ENCODE peak calls at places on chromosomes 13 and 19, in five cellular contexts. O is hippocampal formation, H is left kidney, S is brain microvascular endothelial cell, Q is NCI-H510A treated with DMSO at 0.1 percent for 48 hours. T is an unnamed sample.

GRCh38 chr13:114027046-114027760 is 53.3 kb upstream of the C13orf46 start:
- DNase-seq in O (no peak), H (no peak), S (no peak), Q (no peak), T (no peak)

GRCh38 chr13:101291216-101291615 is 125.1 kb downstream of the NALCN start:
- DNase-seq in O (no peak), H (no peak), S (no peak), Q (no peak), T (no peak)

GRCh38 chr19:18121166-18121565 is 23.6 kb downstream of the MAST3 start:
- DNase-seq in O (no peak), H (no peak), S (no peak), Q (no peak), T (no peak)

GRCh38 chr13:92972751-92973150 is 253.9 kb upstream of the GPC6 start:
- DNase-seq in O (no peak), H (no peak), S (no peak), Q (no peak), T (no peak)

GRCh38 chr19:47176627-47177090 is 46.0 kb downstream of the SAE1 start:
- DNase-seq in O (no peak), H (peak), S (peak), Q (no peak), T (no peak)

GRCh38 chr13:86464193-86464592 is 665.0 kb upstream of the SLITRK6 start:
- DNase-seq in O (no peak), H (peak), S (no peak), Q (peak), T (no peak)

GRCh38 chr19:29650988-29651387 is 14.3 kb upstream of the PLEKHF1 start:
- DNase-seq in O (no peak), H (no peak), S (no peak), Q (no peak), T (no peak)

GRCh38 chr13:29561918-29562317 is 33.6 kb downstream of the SLC7A1 start:
- DNase-seq in O (no peak), H (no peak), S (peak), Q (no peak), T (no peak)

GRCh38 chr19:51296331-51297093 is 14.9 kb upstream of the IGLON5 start:
- DNase-seq in O (no peak), H (no peak), S (no peak), Q (no peak), T (no peak)

GRCh38 chr13:91609353-91609752 is 210.9 kb downstream of the GPC5 start:
- DNase-seq in O (no peak), H (peak), S (peak), Q (no peak), T (no peak)

GRCh38 chr13:48492123-48493075 is 40.5 kb downstream of the RCBTB2 start:
- DNase-seq in O (peak), H (peak), S (peak), Q (no peak), T (no peak)

GRCh38 chr19:38718747-38719543 is 25.3 kb downstream of the CAPN12 start:
- DNase-seq in O (peak), H (peak), S (peak), Q (no peak), T (no peak)

GRCh38 chr19:44857837-44858236 is 11.7 kb downstream of the NECTIN2 start:
- DNase-seq in O (no peak), H (no peak), S (no peak), Q (no peak), T (peak)

GRCh38 chr13:80901111-80902014 is 560.4 kb upstream of the SPRY2 start:
- DNase-seq in O (no peak), H (no peak), S (no peak), Q (no peak), T (no peak)

GRCh38 chr13:48068036-48068435 is 26.9 kb downstream of the MED4 start:
- DNase-seq in O (no peak), H (no peak), S (no peak), Q (no peak), T (no peak)

GRCh38 chr13:69857188-69857821 is 250.3 kb upstream of the ATXN8OS start:
- DNase-seq in O (no peak), H (peak), S (no peak), Q (peak), T (peak)

GRCh38 chr13:70249332-70250064 is 141.2 kb upstream of the KLHL1 start:
- DNase-seq in O (no peak), H (no peak), S (peak), Q (peak), T (peak)

GRCh38 chr19:29505034-29505824 is 20.6 kb upstream of the VSTM2B start:
- DNase-seq in O (peak), H (peak), S (no peak), Q (no peak), T (no peak)

GRCh38 chr19:42051166-42052115 is 18.6 kb downstream of the GRIK5 start:
- DNase-seq in O (no peak), H (no peak), S (no peak), Q (peak), T (no peak)

GRCh38 chr19:38384209-38385027 is 3.4 kb downstream of the GGN start:
- DNase-seq in O (no peak), H (peak), S (no peak), Q (no peak), T (no peak)

GRCh38 chr13:82356667-82357066 is 1525.6 kb downstream of the SLITRK1 start:
- DNase-seq in O (no peak), H (peak), S (no peak), Q (no peak), T (no peak)

GRCh38 chr13:30697177-30697953 is 38.0 kb upstream of the ALOX5AP start:
- DNase-seq in O (no peak), H (no peak), S (no peak), Q (no peak), T (no peak)

GRCh38 chr13:78022164-78022877 is 103.7 kb upstream of the EDNRB start:
- DNase-seq in O (peak), H (no peak), S (peak), Q (no peak), T (no peak)

GRCh38 chr13:94708971-94709614 is 3.3 kb downstream of the SOX21 start:
- DNase-seq in O (no peak), H (peak), S (no peak), Q (no peak), T (no peak)

GRCh38 chr13:94236876-94237275 is 242.6 kb downstream of the DCT start:
- DNase-seq in O (no peak), H (peak), S (no peak), Q (no peak), T (no peak)

GRCh38 chr19:18328340-18329034 is 5.6 kb upstream of the LSM4 start:
- DNase-seq in O (peak), H (peak), S (peak), Q (peak), T (peak)

GRCh38 chr19:40921005-40921897 is 39.2 kb upstream of the CYP2A7 start:
- DNase-seq in O (no peak), H (peak), S (no peak), Q (peak), T (no peak)

GRCh38 chr19:518292-519231 is 11.3 kb downstream of the TPGS1 start:
- DNase-seq in O (no peak), H (peak), S (no peak), Q (no peak), T (no peak)

GRCh38 chr19:1076951-1077350 is 10.0 kb downstream of the ARHGAP45 start:
- DNase-seq in O (peak), H (no peak), S (no peak), Q (no peak), T (no peak)

GRCh38 chr13:100403675-100404074 is 184.9 kb downstream of the GGACT start:
- DNase-seq in O (no peak), H (no peak), S (no peak), Q (no peak), T (no peak)

T was measured in NCI-H146.